ENCODE peak calls at places on chromosomes 11 and 22, in eight cellular contexts. T, Q, A, S, O, H, R and J are unnamed samples.

GRCh38 chr11:46724088-46724487 is 5.1 kb downstream of the F2 start:
- DNase-seq in T (no peak), Q (no peak), A (no peak), S (no peak), O (no peak), H (no peak), R (no peak), J (no peak)

GRCh38 chr11:2944953-2945756 is 15.9 kb upstream of the PHLDA2 start:
- DNase-seq in T (peak; percentile 90), Q (peak; percentile 70), A (no peak), S (peak; percentile 92), O (no peak), H (no peak), R (peak; percentile 97), J (peak; percentile 77)

GRCh38 chr22:45962431-45962712 is 14.6 kb downstream of the WNT7B start:
- DNase-seq in T (no peak), Q (no peak), A (no peak), S (no peak), O (no peak), H (no peak), R (no peak), J (no peak)

GRCh38 chr11:85923455-85923854 is 68.3 kb downstream of the CCDC83 start:
- DNase-seq in T (no peak), Q (no peak), A (no peak), S (no peak), O (no peak), H (no peak), R (no peak), J (no peak)

GRCh38 chr11:2096001-2096918 is 42.9 kb downstream of the IGF2 start:
- DNase-seq in T (no peak), Q (no peak), A (no peak), S (peak; percentile 90), O (no peak), H (no peak), R (no peak), J (no peak)

GRCh38 chr22:43231724-43232034 is 44.7 kb upstream of the TTLL12 start:
- DNase-seq in T (no peak), Q (no peak), A (no peak), S (no peak), O (no peak), H (no peak), R (no peak), J (no peak)

GRCh38 chr11:43419460-43419859 is 60.7 kb downstream of the TTC17 start:
- DNase-seq in T (peak; percentile 82), Q (no peak), A (peak; percentile 22), S (peak; percentile 56), O (no peak), H (peak; percentile 6), R (no peak), J (peak; percentile 18)

GRCh38 chr11:93591247-93591898 is 48.2 kb upstream of the SMCO4 start:
- DNase-seq in T (no peak), Q (no peak), A (no peak), S (peak; percentile 67), O (no peak), H (no peak), R (no peak), J (peak; percentile 61)

GRCh38 chr11:35235944-35236666 is 97.1 kb downstream of the CD44 start:
- DNase-seq in T (peak; percentile 86), Q (peak; percentile 93), A (no peak), S (no peak), O (peak; percentile 76), H (no peak), R (no peak), J (peak; percentile 94)

GRCh38 chr11:62680825-62681240 is 2.0 kb upstream of the UBXN1 start:
- DNase-seq in T (peak; percentile 84), Q (peak; percentile 49), A (peak; percentile 77), S (peak; percentile 84), O (no peak), H (peak; percentile 56), R (no peak), J (peak; percentile 84)

GRCh38 chr11:3202305-3202704 is 16.3 kb downstream of the MRGPRG start:
- DNase-seq in T (no peak), Q (no peak), A (no peak), S (no peak), O (no peak), H (no peak), R (no peak), J (no peak)

GRCh38 chr22:27879923-27880322 is 39.1 kb downstream of the PITPNB start:
- DNase-seq in T (peak; percentile 63), Q (no peak), A (peak; percentile 66), S (peak; percentile 61), O (no peak), H (no peak), R (no peak), J (peak; percentile 47)